ENCODE peak calls at places on chromosome 10, in five cellular contexts. One of them, this sample, is unnamed.
A peak's percentile ranks its signal among the peaks of the same experiment; 100 is the strongest.

GRCh38 chr10:76582536-76582935 is 1055.1 kb downstream of the KCNMA1 start:
- DNase-seq in esophagus muscularis mucosa: no peak
- DNase-seq in stomach: no peak
- DNase-seq in breast epithelium: no peak
- DNase-seq in H1: no peak
- DNase-seq in this sample: no peak

GRCh38 chr10:127619550-127619949 is 70.4 kb downstream of the NPS start:
- DNase-seq in esophagus muscularis mucosa: no peak
- DNase-seq in stomach: no peak
- DNase-seq in breast epithelium: no peak
- DNase-seq in H1: no peak
- DNase-seq in this sample: no peak

GRCh38 chr10:6320320-6321010 is 117.7 kb downstream of the PFKFB3 start:
- DNase-seq in esophagus muscularis mucosa: no peak
- DNase-seq in stomach: no peak
- DNase-seq in breast epithelium: no peak
- DNase-seq in H1: no peak
- DNase-seq in this sample: no peak

GRCh38 chr10:16673443-16673842 is 143.8 kb downstream of the RSU1 start:
- DNase-seq in esophagus muscularis mucosa: no peak
- DNase-seq in stomach: no peak
- DNase-seq in breast epithelium: no peak
- DNase-seq in H1: no peak
- DNase-seq in this sample: no peak

GRCh38 chr10:64486149-64486548 is 964.9 kb downstream of the REEP3 start:
- DNase-seq in esophagus muscularis mucosa: no peak
- DNase-seq in stomach: no peak
- DNase-seq in breast epithelium: no peak
- DNase-seq in H1: no peak
- DNase-seq in this sample: no peak

GRCh38 chr10:32386623-32387022 is 39.7 kb upstream of the EPC1 start:
- DNase-seq in esophagus muscularis mucosa: no peak
- DNase-seq in stomach: no peak
- DNase-seq in breast epithelium: no peak
- DNase-seq in H1: no peak
- DNase-seq in this sample: no peak

GRCh38 chr10:121221991-121222390 is 370.8 kb downstream of the WDR11 start:
- DNase-seq in esophagus muscularis mucosa: no peak
- DNase-seq in stomach: no peak
- DNase-seq in breast epithelium: no peak
- DNase-seq in H1: no peak
- DNase-seq in this sample: no peak

GRCh38 chr10:8365935-8366911 is 311.7 kb downstream of the GATA3 start:
- DNase-seq in esophagus muscularis mucosa: no peak
- DNase-seq in stomach: peak; percentile 52
- DNase-seq in breast epithelium: no peak
- DNase-seq in H1: no peak
- DNase-seq in this sample: no peak

GRCh38 chr10:128084364-128084763 is 41.9 kb downstream of the MKI67 start:
- DNase-seq in esophagus muscularis mucosa: no peak
- DNase-seq in stomach: no peak
- DNase-seq in breast epithelium: no peak
- DNase-seq in H1: no peak
- DNase-seq in this sample: peak; percentile 36

GRCh38 chr10:43322769-43323168 is 48.7 kb upstream of the FXYD4 start:
- DNase-seq in esophagus muscularis mucosa: peak; percentile 94
- DNase-seq in stomach: peak; percentile 90
- DNase-seq in breast epithelium: peak; percentile 81
- DNase-seq in H1: peak; percentile 98
- DNase-seq in this sample: peak; percentile 90

GRCh38 chr10:132796846-132797245 is 10.9 kb upstream of the NKX6-2 start:
- DNase-seq in esophagus muscularis mucosa: no peak
- DNase-seq in stomach: no peak
- DNase-seq in breast epithelium: no peak
- DNase-seq in H1: no peak
- DNase-seq in this sample: no peak

GRCh38 chr10:116271593-116272496 is 1.2 kb downstream of the GFRA1 start:
- DNase-seq in esophagus muscularis mucosa: no peak
- DNase-seq in stomach: no peak
- DNase-seq in breast epithelium: peak; percentile 57
- DNase-seq in H1: peak; percentile 71
- DNase-seq in this sample: peak; percentile 69

GRCh38 chr10:93894516-93895378 is 969 bp downstream of the SLC35G1 start:
- DNase-seq in esophagus muscularis mucosa: no peak
- DNase-seq in stomach: no peak
- DNase-seq in breast epithelium: no peak
- DNase-seq in H1: no peak
- DNase-seq in this sample: no peak

DNA sequence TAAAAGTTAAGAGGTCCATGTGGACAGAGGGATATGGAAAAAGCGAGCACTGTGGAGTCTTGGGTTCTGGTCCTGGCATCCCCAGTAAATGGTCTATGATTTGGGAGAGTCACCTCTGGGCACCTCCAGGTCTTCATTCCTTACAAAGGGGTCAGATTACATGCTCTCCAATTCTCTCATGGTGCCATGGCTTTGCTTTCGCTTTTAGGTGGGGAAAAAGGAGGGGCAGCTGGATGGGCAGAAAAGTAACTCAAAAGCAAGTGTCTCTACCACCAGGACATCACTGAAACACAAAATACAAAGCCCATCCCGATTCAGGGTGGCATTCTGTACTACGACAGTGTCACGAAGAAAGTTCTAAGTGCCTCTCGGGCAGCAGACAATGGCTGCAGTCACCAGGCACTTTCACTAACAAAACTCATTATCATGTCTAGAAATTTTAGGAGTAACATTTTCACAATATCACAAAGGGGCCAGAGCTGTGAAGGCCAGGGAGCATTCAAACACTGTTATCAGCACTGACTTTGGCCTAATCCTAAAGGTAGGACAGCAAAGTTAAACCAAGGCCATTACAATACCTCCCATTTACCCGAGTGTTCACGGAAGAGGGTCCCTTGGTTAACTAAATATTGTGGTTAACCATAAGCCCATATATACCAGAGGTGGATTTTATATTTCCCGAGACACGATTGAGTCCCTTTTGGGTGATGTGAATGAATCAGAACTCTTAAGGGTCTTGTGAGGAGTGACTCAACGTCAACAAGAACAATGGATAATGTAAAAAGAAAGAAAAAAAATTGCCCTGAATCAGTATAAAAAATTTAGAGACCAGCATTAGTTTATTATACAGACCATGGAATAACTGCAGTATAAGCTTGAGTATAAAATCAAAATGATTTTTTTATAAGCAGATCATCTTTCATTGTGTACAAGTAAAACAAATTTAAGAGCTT is 2.5 kb downstream of the PSAP start:
- DNase-seq in esophagus muscularis mucosa: no peak
- DNase-seq in stomach: no peak
- DNase-seq in breast epithelium: no peak
- DNase-seq in H1: no peak
- DNase-seq in this sample: no peak
- H3K4me3 ChIP-seq in esophagus muscularis mucosa: peak overlapping the region; percentile 69
- H3K4me3 ChIP-seq in stomach: no peak overlapping the region
- H3K4me3 ChIP-seq in breast epithelium: peak overlapping the region; percentile 97
- H3K4me3 ChIP-seq in H1: no peak overlapping the region
- H3K4me3 ChIP-seq in this sample: peak overlapping the region; percentile 98

GRCh38 chr10:102741848-102742247 is 1.9 kb upstream of the WBP1L start:
- DNase-seq in esophagus muscularis mucosa: no peak
- DNase-seq in stomach: no peak
- DNase-seq in breast epithelium: no peak
- DNase-seq in H1: no peak
- DNase-seq in this sample: no peak
- TF ChIP-seq POLR2AphosphoS5 in esophagus muscularis mucosa: no peak
- TF ChIP-seq POLR2AphosphoS5 in stomach: no peak
- TF ChIP-seq POLR2AphosphoS5 in breast epithelium: no peak
- TF ChIP-seq POLR2AphosphoS5 in H1: no peak
- TF ChIP-seq POLR2AphosphoS5 in this sample: no peak

DNA sequence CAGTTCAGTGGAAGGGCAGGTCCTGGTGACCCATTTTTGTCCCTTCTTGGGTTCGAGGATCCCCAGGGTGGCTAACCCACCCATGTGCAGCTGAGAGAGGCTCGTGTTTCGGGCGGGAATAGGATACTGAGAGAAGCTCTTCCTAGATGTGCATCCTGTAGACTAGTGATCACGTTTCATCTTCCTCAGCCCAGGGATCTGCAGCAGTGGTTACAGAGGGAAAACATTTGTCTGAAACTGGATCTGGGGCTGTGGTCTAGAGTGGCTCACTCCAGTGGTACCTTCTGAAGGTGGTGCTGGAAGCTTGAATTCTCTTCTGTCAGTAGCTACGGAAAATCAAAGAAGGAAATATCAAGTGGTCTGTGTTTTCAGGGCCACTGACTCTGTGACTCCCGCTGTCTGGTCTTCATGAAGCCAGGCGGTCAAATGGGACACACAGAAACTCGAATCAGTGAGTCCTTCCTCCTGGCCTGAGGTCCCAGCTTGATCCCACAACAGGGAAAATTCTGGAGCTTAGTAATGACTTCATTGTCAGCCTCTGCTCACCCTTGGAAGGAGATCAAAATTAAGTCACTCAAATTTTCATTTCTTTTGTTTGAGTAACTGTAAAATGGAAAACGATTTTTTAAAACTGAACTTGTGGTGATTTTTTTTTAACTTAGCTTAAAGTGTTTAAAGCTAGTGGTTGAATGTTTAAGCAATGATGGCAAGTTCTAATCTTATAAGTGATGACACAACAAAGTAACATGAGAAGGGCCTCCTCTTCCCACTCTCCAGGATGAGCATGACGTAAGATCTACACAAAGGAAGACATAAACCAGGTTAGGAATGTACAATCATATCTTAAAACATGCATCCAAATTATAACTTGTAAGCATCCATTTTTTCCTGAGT is 469.3 kb upstream of the KLF6 start:
- DNase-seq in esophagus muscularis mucosa: no peak
- DNase-seq in stomach: no peak
- DNase-seq in breast epithelium: no peak
- DNase-seq in H1: no peak
- DNase-seq in this sample: no peak
- H3K27ac ChIP-seq in esophagus muscularis mucosa: peak overlapping the region; percentile 61
- H3K27ac ChIP-seq in stomach: no peak overlapping the region
- H3K27ac ChIP-seq in breast epithelium: peak overlapping the region; percentile 48
- H3K27ac ChIP-seq in H1: no peak overlapping the region
- H3K27ac ChIP-seq in this sample: peak overlapping the region; percentile 58

DNA sequence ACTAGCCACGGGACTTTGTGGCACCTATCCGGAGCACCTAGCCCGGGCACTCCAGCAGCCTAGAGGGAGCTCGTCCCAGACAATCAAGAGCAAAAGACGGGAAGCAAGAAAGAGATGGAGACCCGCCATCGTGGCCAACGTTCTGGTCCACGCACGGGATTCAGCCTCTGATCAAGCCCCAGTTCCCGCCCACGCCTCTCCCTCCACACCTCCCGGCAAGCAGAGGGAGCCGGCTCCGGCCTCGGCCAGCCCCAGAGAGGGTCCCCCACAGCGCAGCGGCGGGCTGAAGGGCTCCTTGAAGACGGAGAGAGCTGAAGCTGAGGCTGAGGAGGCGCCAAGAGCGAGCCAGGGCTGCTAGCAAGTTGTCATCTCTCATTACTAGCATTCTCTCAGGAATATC is 992 bp upstream of the SLC39A12 start:
- DNase-seq in esophagus muscularis mucosa: no peak
- DNase-seq in stomach: no peak
- DNase-seq in breast epithelium: no peak
- DNase-seq in H1: no peak
- DNase-seq in this sample: no peak
- H3K4me3 ChIP-seq in esophagus muscularis mucosa: no peak overlapping the region
- H3K4me3 ChIP-seq in stomach: no peak overlapping the region
- H3K4me3 ChIP-seq in breast epithelium: no peak overlapping the region
- H3K4me3 ChIP-seq in H1: no peak overlapping the region
- H3K4me3 ChIP-seq in this sample: no peak overlapping the region

GRCh38 chr10:66625709-66626590 is 299.9 kb upstream of the LRRTM3 start:
- DNase-seq in esophagus muscularis mucosa: no peak
- DNase-seq in stomach: no peak
- DNase-seq in breast epithelium: no peak
- DNase-seq in H1: no peak
- DNase-seq in this sample: no peak
- TF ChIP-seq POLR2AphosphoS5 in esophagus muscularis mucosa: no peak
- TF ChIP-seq POLR2AphosphoS5 in stomach: no peak
- TF ChIP-seq POLR2AphosphoS5 in breast epithelium: no peak
- TF ChIP-seq POLR2AphosphoS5 in H1: no peak
- TF ChIP-seq POLR2AphosphoS5 in this sample: no peak

GRCh38 chr10:30537586-30537985 is 92.0 kb downstream of the LYZL2 start:
- DNase-seq in esophagus muscularis mucosa: no peak
- DNase-seq in stomach: no peak
- DNase-seq in breast epithelium: no peak
- DNase-seq in H1: no peak
- DNase-seq in this sample: no peak
- H3K27ac ChIP-seq in esophagus muscularis mucosa: peak overlapping the region; percentile 25
- H3K27ac ChIP-seq in stomach: peak overlapping the region; percentile 25
- H3K27ac ChIP-seq in breast epithelium: peak overlapping the region; percentile 59
- H3K27ac ChIP-seq in H1: no peak overlapping the region
- H3K27ac ChIP-seq in this sample: peak overlapping the region; percentile 49

DNA sequence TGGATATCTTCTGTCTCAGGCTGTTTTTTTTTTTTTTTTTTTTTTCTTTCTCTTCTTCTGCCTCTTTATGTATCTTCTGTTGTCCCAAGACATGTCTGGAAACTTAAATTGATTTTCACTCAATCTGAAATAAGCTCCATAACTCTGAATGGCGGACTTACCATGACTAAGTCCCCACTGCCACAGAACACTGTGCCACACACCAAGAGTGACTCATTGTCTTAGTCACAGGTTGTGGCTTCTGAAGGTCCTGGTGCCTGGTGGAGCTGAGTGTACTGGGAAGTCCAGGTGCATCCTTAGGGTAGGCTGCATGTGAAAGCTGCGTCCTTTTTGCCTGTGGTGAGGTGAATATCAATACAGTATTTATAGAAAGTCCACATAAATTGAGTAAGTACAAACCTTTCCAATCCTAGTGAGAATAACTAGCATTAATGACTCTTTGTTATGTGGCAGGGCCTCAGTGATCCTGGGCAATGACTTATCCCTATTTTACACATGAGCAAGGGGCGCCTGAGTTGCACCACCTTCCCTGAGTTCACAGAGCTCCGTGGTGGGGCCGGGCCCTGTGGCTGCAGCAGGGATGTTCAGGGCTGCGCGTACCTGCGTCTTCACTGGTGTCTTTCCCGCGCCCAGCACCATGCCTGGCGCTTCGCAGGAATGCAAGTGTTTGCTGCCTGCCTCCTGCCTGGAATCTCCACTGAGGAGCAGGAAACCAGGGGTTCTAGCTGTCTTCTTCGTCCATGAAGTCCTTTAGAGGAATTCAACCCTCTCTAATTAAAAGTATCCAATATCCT is 4.3 kb downstream of the PFKP start:
- DNase-seq in esophagus muscularis mucosa: no peak
- DNase-seq in stomach: no peak
- DNase-seq in breast epithelium: no peak
- DNase-seq in H1: no peak
- DNase-seq in this sample: no peak
- H3K4me3 ChIP-seq in esophagus muscularis mucosa: no peak overlapping the region
- H3K4me3 ChIP-seq in stomach: no peak overlapping the region
- H3K4me3 ChIP-seq in breast epithelium: no peak overlapping the region
- H3K4me3 ChIP-seq in H1: no peak overlapping the region
- H3K4me3 ChIP-seq in this sample: no peak overlapping the region

This sample was measured in sigmoid colon.